ENCODE peak calls at places on chromosomes 7 and 10, in eight cellular contexts. W, A, J, G, C, Z, H and M are unnamed samples.

GRCh38 chr7:137909042-137909441 is 62.3 kb upstream of the DGKI start:
- DNase-seq in W (no peak), A (no peak), J (peak; percentile 53), G (no peak), C (no peak), Z (no peak), H (no peak), M (no peak)

GRCh38 chr10:116545122-116545521 is 609 bp upstream of the PNLIP start:
- DNase-seq in W (no peak), A (no peak), J (no peak), G (no peak), C (no peak), Z (no peak), H (no peak), M (no peak)

GRCh38 chr7:26508917-26509316 is 217.3 kb downstream of the SNX10 start:
- DNase-seq in W (no peak), A (no peak), J (no peak), G (no peak), C (no peak), Z (no peak), H (no peak), M (no peak)

GRCh38 chr10:2303169-2303568 is 565.8 kb upstream of the ADARB2 start:
- DNase-seq in W (no peak), A (no peak), J (no peak), G (no peak), C (no peak), Z (no peak), H (no peak), M (no peak)

GRCh38 chr7:102061354-102061945 is 225.2 kb upstream of the SH2B2 start:
- DNase-seq in W (no peak), A (no peak), J (no peak), G (no peak), C (no peak), Z (no peak), H (no peak), M (no peak)

GRCh38 chr7:132618956-132619305 is 42.7 kb upstream of the PLXNA4 start:
- DNase-seq in W (no peak), A (no peak), J (no peak), G (no peak), C (peak; percentile 59), Z (no peak), H (peak; percentile 15), M (no peak)

GRCh38 chr7:1260236-1260635 is 27.6 kb downstream of the UNCX start:
- DNase-seq in W (no peak), A (no peak), J (peak; percentile 22), G (no peak), C (no peak), Z (no peak), H (no peak), M (no peak)

GRCh38 chr10:131724891-131725735 is 175.7 kb upstream of the PPP2R2D start:
- DNase-seq in W (no peak), A (no peak), J (no peak), G (peak; percentile 58), C (no peak), Z (no peak), H (no peak), M (no peak)

GRCh38 chr10:24952701-24953349 is 419 bp upstream of the PRTFDC1 start:
- DNase-seq in W (peak; percentile 56), A (no peak), J (peak; percentile 63), G (no peak), C (peak; percentile 35), Z (peak; percentile 33), H (peak; percentile 20), M (no peak)

GRCh38 chr10:33139191-33139646 is 181.2 kb upstream of the ITGB1 start:
- DNase-seq in W (peak; percentile 75), A (no peak), J (no peak), G (peak; percentile 4), C (no peak), Z (no peak), H (no peak), M (no peak)

GRCh38 chr10:33335550-33335799 is 1.0 kb upstream of the NRP1 start:
- DNase-seq in W (no peak), A (no peak), J (no peak), G (no peak), C (no peak), Z (no peak), H (no peak), M (no peak)

GRCh38 chr7:25805027-25805687 is 346.8 kb upstream of the NFE2L3 start:
- DNase-seq in W (no peak), A (no peak), J (no peak), G (no peak), C (peak; percentile 69), Z (no peak), H (peak; percentile 60), M (no peak)